ENCODE peak calls at places on chromosomes 5 and 9, in seven cellular contexts. U is NT2/D1; B is heart left ventricle; D is Peyer's patch; V is CD4-positive, alpha-beta memory T cell; N is uterus; C is pancreas. K is an unnamed sample. For H3K4me1 and H3K9me3, the result is how much of the 10 kb centered on the place peaks cover.

GRCh38 chr9:93130861-93131481 is 3.1 kb downstream of the NINJ1 start:
- DNase-seq in U (no peak), B (peak), D (no peak), V (no peak), N (peak), C (peak), K (no peak)

GRCh38 chr5:37668524-37669047 is 171.3 kb downstream of the GDNF start:
- DNase-seq in U (peak), B (peak), D (peak), V (no peak), N (peak), C (no peak), K (no peak)

GRCh38 chr9:134636142-134636507 is 5.5 kb upstream of the COL5A1 start:
- DNase-seq in U (no peak), B (peak), D (peak), V (no peak), N (peak), C (peak), K (no peak)

GRCh38 chr5:34555699-34556513 is 100.2 kb upstream of the RAI14 start:
- DNase-seq in U (no peak), B (no peak), D (no peak), V (no peak), N (no peak), C (no peak), K (no peak)

GRCh38 chr5:179272326-179273073 is 72.8 kb downstream of the ADAMTS2 start:
- DNase-seq in U (no peak), B (no peak), D (peak), V (no peak), N (peak), C (peak), K (no peak)

GRCh38 chr5:150645070-150645700 is 4.7 kb downstream of the SYNPO start:
- DNase-seq in U (no peak), B (peak), D (peak), V (no peak), N (peak), C (peak), K (no peak)

GRCh38 chr5:146076455-146076854 is 28.9 kb downstream of the PLAC8L1 start:
- DNase-seq in U (no peak), B (no peak), D (no peak), V (no peak), N (no peak), C (no peak), K (no peak)

GRCh38 chr9:123338710-123339665 is 17.0 kb upstream of the CRB2 start:
- DNase-seq in U (no peak), B (peak), D (no peak), V (peak), N (no peak), C (no peak), K (no peak)

GRCh38 chr9:72946821-72947220 is 6.0 kb downstream of the ALDH1A1 start:
- DNase-seq in U (no peak), B (no peak), D (no peak), V (no peak), N (no peak), C (no peak), K (no peak)

GRCh38 chr9:95167998-95168397 is 149.5 kb downstream of the FANCC start:
- DNase-seq in U (peak), B (no peak), D (no peak), V (peak), N (peak), C (no peak), K (peak)

GRCh38 chr5:117245130-117245529 is 670.5 kb upstream of the SEMA6A start:
- DNase-seq in U (no peak), B (no peak), D (no peak), V (no peak), N (no peak), C (no peak), K (no peak)

GRCh38 chr9:86732514-86732913 is 214.8 kb downstream of the GAS1 start:
- DNase-seq in U (no peak), B (peak), D (no peak), V (no peak), N (peak), C (no peak), K (no peak)

GRCh38 chr5:75040973-75041372 is 11.4 kb downstream of the GCNT4 start:
- DNase-seq in U (no peak), B (no peak), D (no peak), V (no peak), N (no peak), C (no peak), K (no peak)

GRCh38 chr5:143220748-143221211 is 182.7 kb downstream of the NR3C1 start:
- DNase-seq in U (no peak), B (no peak), D (no peak), V (no peak), N (no peak), C (no peak), K (no peak)

GRCh38 chr9:114894206-114894605 is 36.2 kb downstream of the TNFSF8 start:
- DNase-seq in U (no peak), B (no peak), D (no peak), V (no peak), N (no peak), C (no peak), K (no peak)

GRCh38 chr5:135739383-135739961 is 95.0 kb upstream of the SLC25A48 start:
- DNase-seq in U (no peak), B (no peak), D (no peak), V (no peak), N (no peak), C (no peak), K (no peak)

GRCh38 chr5:158463971-158464370 is 605.0 kb upstream of the CLINT1 start:
- DNase-seq in U (no peak), B (peak), D (no peak), V (no peak), N (peak), C (no peak), K (no peak)

GRCh38 chr5:21263361-21263760 is 1275.4 kb upstream of the CDH18 start:
- DNase-seq in U (no peak), B (no peak), D (no peak), V (no peak), N (no peak), C (no peak), K (no peak)

GRCh38 chr5:71586052-71586940 is 844 bp upstream of the MCCC2 start:
- DNase-seq in U (no peak), B (no peak), D (no peak), V (no peak), N (no peak), C (no peak), K (peak)

GRCh38 chr5:88979244-88979643 is 96.3 kb upstream of the MEF2C start:
- DNase-seq in U (no peak), B (no peak), D (no peak), V (no peak), N (no peak), C (no peak), K (no peak)

GRCh38 chr9:114417511-114417910 is 29.7 kb upstream of the AKNA start:
- DNase-seq in U (no peak), B (no peak), D (no peak), V (no peak), N (no peak), C (no peak), K (no peak)

GRCh38 chr5:52964138-52964537 is 25.0 kb upstream of the ITGA2 start:
- DNase-seq in U (no peak), B (no peak), D (no peak), V (no peak), N (no peak), C (no peak), K (no peak)

GRCh38 chr5:73436535-73437125 is 11.9 kb downstream of the FOXD1 start:
- DNase-seq in U (no peak), B (no peak), D (peak), V (no peak), N (no peak), C (no peak), K (no peak)

GRCh38 chr5:54186108-54186507 is 124.3 kb downstream of the ARL15 start:
- DNase-seq in U (no peak), B (no peak), D (no peak), V (no peak), N (no peak), C (no peak), K (no peak)

GRCh38 chr5:6407547-6408259 is 29.4 kb upstream of the MED10 start:
- DNase-seq in U (no peak), B (no peak), D (no peak), V (no peak), N (no peak), C (no peak), K (no peak)

GRCh38 chr5:174725261-174725990 is 1.0 kb downstream of the MSX2 start:
- DNase-seq in U (no peak), B (no peak), D (no peak), V (no peak), N (no peak), C (no peak), K (no peak)

GRCh38 chr9:37575921-37576721 is at the start of gene FBXO10:
- DNase-seq in U (peak), B (peak), D (peak), V (peak), N (peak), C (peak), K (no peak)

GRCh38 chr5:10227396-10227795 is 22.3 kb downstream of the ATPSCKMT start:
- DNase-seq in U (no peak), B (no peak), D (no peak), V (no peak), N (no peak), C (no peak), K (no peak)

GRCh38 chr9:120868676-120869359 is 8.2 kb downstream of the PHF19 start:
- DNase-seq in U (peak), B (peak), D (peak), V (peak), N (peak), C (peak), K (peak)

GRCh38 chr9:74277532-74277931 is 219.6 kb upstream of the RORB start:
- DNase-seq in U (no peak), B (no peak), D (no peak), V (peak), N (no peak), C (no peak), K (no peak)

GRCh38 chr5:83720805-83721431 is at the start of gene HAPLN1:
- DNase-seq in U (no peak), B (peak), D (no peak), V (no peak), N (no peak), C (no peak), K (no peak)

GRCh38 chr9:132646726-132647125 is 23.1 kb downstream of the DDX31 start:
- DNase-seq in U (no peak), B (no peak), D (no peak), V (no peak), N (no peak), C (no peak), K (no peak)

GRCh38 chr9:79734989-79735779 is 163.4 kb downstream of the TLE4 start:
- DNase-seq in U (no peak), B (no peak), D (no peak), V (no peak), N (no peak), C (no peak), K (no peak)

DNA sequence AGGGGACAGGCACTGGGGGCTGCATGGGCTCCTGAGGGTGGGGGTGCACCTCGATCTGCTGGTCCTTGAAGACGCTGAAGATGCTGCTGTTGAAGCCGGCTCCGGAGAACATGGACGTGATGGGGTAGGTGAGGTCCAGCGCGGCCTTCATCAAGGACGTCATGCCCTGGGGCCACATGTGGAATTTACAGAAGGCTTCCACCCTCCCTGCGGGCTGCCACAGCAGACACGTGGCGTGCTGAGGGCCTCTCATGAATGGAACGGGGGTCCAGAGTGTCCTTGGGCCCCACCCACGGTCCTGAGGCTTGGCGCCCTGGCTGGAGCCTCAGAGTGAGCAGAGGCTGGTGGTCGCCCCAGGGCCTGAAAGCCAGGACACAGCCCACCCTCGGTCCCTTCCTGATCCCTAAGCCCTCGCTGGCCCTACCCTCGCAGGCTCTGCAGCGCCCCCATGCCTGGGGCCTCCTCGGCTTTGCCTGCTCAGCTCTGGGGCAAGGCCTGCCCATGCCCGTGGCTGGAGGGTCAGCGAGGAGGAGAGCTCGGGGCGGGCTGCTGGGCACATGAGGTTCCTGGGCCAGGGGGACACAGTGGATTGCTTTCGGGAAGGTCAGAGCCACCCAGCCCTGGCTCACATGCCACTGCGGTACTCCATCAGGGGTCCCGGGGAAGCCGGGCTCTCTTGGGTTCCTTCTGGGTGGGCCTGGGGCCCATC is 5.3 kb upstream of the NSMF start:
- DNase-seq in U (no peak), B (peak), D (peak), V (no peak), N (no peak), C (peak), K (no peak)
- H3K4me3 ChIP-seq in U (no peak), B (no peak), D (no peak), V (no peak), N (no peak), C (no peak), K (no peak)

DNA sequence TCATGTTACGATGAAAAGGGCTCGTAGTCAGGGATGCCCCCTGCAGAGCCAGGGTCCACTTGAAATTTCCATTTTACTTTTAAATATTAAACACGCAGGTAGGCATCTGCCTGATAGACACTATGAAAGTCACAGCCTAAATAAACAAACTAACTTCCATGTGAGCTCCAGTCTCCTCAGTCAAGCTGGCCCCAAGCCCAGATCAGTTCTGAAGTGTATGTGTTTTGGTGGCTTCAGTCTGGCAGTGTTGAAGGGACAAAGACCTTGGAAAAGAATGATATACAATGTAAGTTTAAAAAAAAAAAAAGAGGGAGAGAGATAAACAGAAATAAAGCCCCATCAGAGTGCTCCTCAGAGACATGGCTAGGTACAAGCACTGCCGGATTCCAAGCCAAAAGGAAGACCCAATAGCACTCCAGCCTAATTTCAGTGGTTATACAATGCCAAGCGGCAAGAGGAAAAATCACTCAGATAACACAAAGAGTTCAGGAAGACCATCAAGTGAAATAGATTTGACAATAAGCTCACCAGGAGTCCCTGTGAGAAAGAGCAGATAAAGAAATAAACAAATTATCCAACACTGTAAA is 181.0 kb downstream of the BNC2 start:
- DNase-seq in U (no peak), B (peak), D (no peak), V (no peak), N (no peak), C (no peak), K (no peak)
- H3K4me1 ChIP-seq in U (under half), B (under half), D (under half), V (under half), N (under half), C (under half), K (under half)

DNA sequence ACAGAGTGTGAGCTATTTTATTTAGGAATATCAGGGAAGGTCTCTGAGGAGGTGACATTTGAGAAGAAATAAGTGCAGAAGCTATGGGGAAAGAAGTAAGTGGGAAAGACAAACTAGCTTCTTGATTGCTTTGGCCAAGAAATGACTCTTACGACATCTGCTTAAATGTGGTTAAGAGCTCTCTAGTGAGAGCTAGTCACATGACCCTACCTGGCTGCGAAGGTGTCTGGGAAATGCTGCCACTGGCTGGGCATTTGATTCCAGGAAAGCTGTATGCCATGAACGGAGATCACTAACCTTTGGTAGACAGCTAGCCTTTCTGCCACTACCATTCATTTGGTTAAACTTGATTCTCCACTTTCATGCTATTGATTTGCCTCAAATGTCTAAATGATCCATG is 80.1 kb downstream of the KIAA0825 start:
- DNase-seq in U (no peak), B (no peak), D (no peak), V (no peak), N (no peak), C (no peak), K (no peak)
- H3K9me3 ChIP-seq in U (under half), B (under half), D (under half), V (under half), N (under half), C (under half), K (under half)

GRCh38 chr9:99682870-99683269 is 138.8 kb upstream of the NR4A3 start:
- DNase-seq in U (no peak), B (no peak), D (no peak), V (no peak), N (no peak), C (no peak), K (no peak)
- H3K4me3 ChIP-seq in U (no peak), B (no peak), D (no peak), V (no peak), N (no peak), C (no peak), K (no peak)

GRCh38 chr5:69138796-69139195 is 28.2 kb upstream of the CCNB1 start:
- DNase-seq in U (no peak), B (no peak), D (no peak), V (no peak), N (no peak), C (no peak), K (no peak)
- H3K4me1 ChIP-seq in U (under half), B (under half), D (under half), V (under half), N (under half), C (under half), K (under half)

GRCh38 chr5:152844713-152845112 is 439.6 kb upstream of the NMUR2 start:
- DNase-seq in U (no peak), B (no peak), D (no peak), V (no peak), N (no peak), C (no peak), K (no peak)
- H3K9me3 ChIP-seq in U (under half), B (under half), D (under half), V (under half), N (under half), C (under half), K (under half)

GRCh38 chr5:17269201-17269600 is 51.8 kb downstream of the BASP1 start:
- DNase-seq in U (no peak), B (no peak), D (no peak), V (no peak), N (no peak), C (no peak), K (no peak)
- H3K4me3 ChIP-seq in U (no peak), B (no peak), D (no peak), V (no peak), N (no peak), C (no peak), K (no peak)

DNA sequence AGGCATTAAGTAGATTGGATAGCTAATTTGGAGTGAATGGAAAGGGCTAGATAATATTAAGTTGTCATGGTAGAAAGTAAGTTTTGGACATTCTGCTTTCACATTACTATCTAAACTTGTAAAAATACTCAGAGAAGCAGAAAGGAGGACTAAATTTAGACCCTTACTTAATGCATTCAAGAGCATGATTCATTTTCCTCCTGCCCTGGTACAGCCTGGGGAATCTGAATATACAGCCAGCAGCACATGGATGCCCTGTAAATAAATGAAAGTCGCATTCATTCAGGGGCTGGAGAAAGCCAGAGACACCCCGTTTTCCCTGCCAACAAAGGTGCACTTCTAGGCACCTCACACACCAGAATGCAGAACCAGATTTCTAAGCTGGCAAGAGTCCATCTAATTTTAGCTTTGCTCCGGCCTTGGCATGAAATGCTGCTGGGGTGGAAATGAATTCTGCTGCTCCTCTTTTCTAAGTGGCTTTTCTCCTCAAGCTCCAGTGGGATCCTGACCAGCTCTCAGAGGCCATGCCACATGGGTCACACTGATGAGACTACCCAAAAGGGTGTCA is 172.8 kb upstream of the KLF9 start:
- DNase-seq in U (no peak), B (no peak), D (no peak), V (no peak), N (peak), C (no peak), K (no peak)
- H3K4me1 ChIP-seq in U (under half), B (under half), D (under half), V (under half), N (under half), C (under half), K (under half)

DNA sequence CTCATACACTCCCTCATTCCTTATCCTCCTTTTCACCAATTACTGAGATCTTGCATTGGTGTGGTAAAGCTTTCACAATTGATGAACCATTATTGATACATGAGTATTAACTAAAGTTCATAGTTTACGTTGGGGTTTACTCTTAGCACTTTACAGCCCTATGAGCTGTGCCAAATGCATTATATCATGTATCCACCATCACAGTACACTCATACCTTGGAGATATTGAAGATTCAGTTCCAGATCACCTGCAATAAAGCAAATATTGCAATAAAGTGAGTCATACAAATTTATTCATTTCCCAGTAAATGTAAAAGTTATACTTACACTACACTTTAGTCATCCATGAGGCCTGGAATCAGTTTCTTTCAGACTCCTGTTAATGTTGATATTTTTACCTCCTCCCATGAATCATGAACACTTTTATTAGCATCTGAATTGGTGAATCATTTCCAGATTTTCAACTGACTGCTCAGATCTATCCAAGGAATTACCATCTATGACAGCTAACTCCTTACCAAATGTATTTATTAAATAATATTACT is 546.6 kb upstream of the PTPRD start:
- DNase-seq in U (no peak), B (no peak), D (no peak), V (no peak), N (no peak), C (no peak), K (no peak)
- H3K9me3 ChIP-seq in U (under half), B (under half), D (under half), V (under half), N (under half), C (under half), K (under half)

GRCh38 chr9:70403166-70403565 is 11.3 kb downstream of the KLF9 start:
- DNase-seq in U (no peak), B (no peak), D (no peak), V (no peak), N (peak), C (no peak), K (no peak)
- H3K4me3 ChIP-seq in U (no peak), B (no peak), D (peak), V (no peak), N (peak), C (no peak), K (no peak)

K was measured in iPS DF 6.9.